ENCODE peak calls at places on chromosomes 12 and 14, in eight cellular contexts. N is T-helper 2 cell, O is A549, S is EL, M is RWPE1, A is NCI-H2171, C is iPS-NIHi11, T is GM23338. R is an unnamed sample.

GRCh38 chr12:27176765-27177164 is 67.3 kb upstream of the STK38L start:
- DNase-seq in N (no peak), O (peak; percentile 59), S (peak; percentile 54), M (peak; percentile 71), A (no peak), C (no peak), T (no peak), R (no peak)

GRCh38 chr12:71216725-71217579 is 59.2 kb upstream of the TSPAN8 start:
- DNase-seq in N (no peak), O (peak; percentile 45), S (peak; percentile 14), M (peak; percentile 16), A (peak; percentile 1), C (peak; percentile 38), T (peak; percentile 31), R (no peak)

GRCh38 chr12:90896164-90896563 is 58.8 kb downstream of the CCER1 start:
- DNase-seq in N (no peak), O (no peak), S (peak; percentile 94), M (peak; percentile 26), A (no peak), C (no peak), T (no peak), R (no peak)

GRCh38 chr12:34597548-34598351 is 575.5 kb downstream of the ALG10 start:
- DNase-seq in N (no peak), O (no peak), S (no peak), M (no peak), A (no peak), C (no peak), T (no peak), R (peak; percentile 1)

GRCh38 chr12:121036810-121037326 is 2.2 kb downstream of the OASL start:
- DNase-seq in N (no peak), O (no peak), S (peak; percentile 89), M (peak; percentile 79), A (no peak), C (no peak), T (no peak), R (no peak)

GRCh38 chr12:92615703-92616102 is 87.1 kb upstream of the PLEKHG7 start:
- DNase-seq in N (no peak), O (no peak), S (no peak), M (peak; percentile 30), A (no peak), C (no peak), T (no peak), R (no peak)

GRCh38 chr14:97298331-97298730 is 501.1 kb downstream of the VRK1 start:
- DNase-seq in N (no peak), O (peak; percentile 7), S (no peak), M (no peak), A (peak; percentile 31), C (peak; percentile 61), T (peak; percentile 67), R (peak; percentile 57)

GRCh38 chr12:123667771-123668170 is 3.1 kb upstream of the TCTN2 start:
- DNase-seq in N (no peak), O (no peak), S (no peak), M (no peak), A (no peak), C (no peak), T (no peak), R (no peak)

GRCh38 chr14:49582211-49582977 is 3.8 kb downstream of the RPS29 start:
- DNase-seq in N (no peak), O (no peak), S (no peak), M (no peak), A (no peak), C (no peak), T (no peak), R (no peak)

GRCh38 chr12:19021646-19022045 is 107.9 kb upstream of the PLEKHA5 start:
- DNase-seq in N (no peak), O (peak; percentile 55), S (peak; percentile 25), M (no peak), A (no peak), C (no peak), T (no peak), R (no peak)

GRCh38 chr14:23034498-23035302 is at the start of gene PSMB5:
- DNase-seq in N (peak; percentile 81), O (peak; percentile 98), S (peak; percentile 94), M (peak; percentile 95), A (no peak), C (peak; percentile 95), T (peak; percentile 98), R (peak; percentile 93)